ENCODE peak calls at places on chromosomes 16 and 17, in seven cellular contexts. One of them, this sample, is unnamed.

GRCh38 chr17:76544123-76544915 is 4.5 kb downstream of the PRCD start:
- DNase-seq in iris pigment epithelial cell: no peak
- DNase-seq in memory B cell: no peak
- DNase-seq in stimulated activated CD4-positive, alpha-beta T cell treated with anti-CD3 and anti-CD28 coated beads, Interleukin-15, amount 100 ng/mL, for 24 hours: no peak
- DNase-seq in BJ: no peak
- DNase-seq in HS-5: no peak
- DNase-seq in activated CD8-positive, alpha-beta memory T cell treated with anti-CD3 and anti-CD28 coated beads for 4 hours: no peak
- DNase-seq in this sample: no peak

GRCh38 chr16:77424841-77425604 is 9.8 kb downstream of the ADAMTS18 start:
- DNase-seq in iris pigment epithelial cell: no peak
- DNase-seq in stimulated activated CD4-positive, alpha-beta T cell treated with anti-CD3 and anti-CD28 coated beads, Interleukin-15, amount 100 ng/mL, for 24 hours: no peak
- DNase-seq in HS-5: no peak
- DNase-seq in BJ: no peak
- DNase-seq in memory B cell: no peak
- DNase-seq in activated CD8-positive, alpha-beta memory T cell treated with anti-CD3 and anti-CD28 coated beads for 4 hours: no peak
- DNase-seq in this sample: no peak

GRCh38 chr17:7528842-7529241 is 20.0 kb upstream of the TNFSF12 start:
- DNase-seq in iris pigment epithelial cell: no peak
- DNase-seq in BJ: no peak
- DNase-seq in memory B cell: no peak
- DNase-seq in activated CD8-positive, alpha-beta memory T cell treated with anti-CD3 and anti-CD28 coated beads for 4 hours: no peak
- DNase-seq in HS-5: no peak
- DNase-seq in stimulated activated CD4-positive, alpha-beta T cell treated with anti-CD3 and anti-CD28 coated beads, Interleukin-15, amount 100 ng/mL, for 24 hours: no peak
- DNase-seq in this sample: no peak

GRCh38 chr16:50644730-50645129 is 36.4 kb downstream of the SNX20 start:
- DNase-seq in HS-5: no peak
- DNase-seq in activated CD8-positive, alpha-beta memory T cell treated with anti-CD3 and anti-CD28 coated beads for 4 hours: no peak
- DNase-seq in BJ: no peak
- DNase-seq in memory B cell: no peak
- DNase-seq in stimulated activated CD4-positive, alpha-beta T cell treated with anti-CD3 and anti-CD28 coated beads, Interleukin-15, amount 100 ng/mL, for 24 hours: peak
- DNase-seq in iris pigment epithelial cell: peak
- DNase-seq in this sample: no peak

GRCh38 chr17:40922239-40922638 is 15.2 kb downstream of the KRT23 start:
- DNase-seq in HS-5: no peak
- DNase-seq in BJ: peak
- DNase-seq in activated CD8-positive, alpha-beta memory T cell treated with anti-CD3 and anti-CD28 coated beads for 4 hours: no peak
- DNase-seq in stimulated activated CD4-positive, alpha-beta T cell treated with anti-CD3 and anti-CD28 coated beads, Interleukin-15, amount 100 ng/mL, for 24 hours: no peak
- DNase-seq in memory B cell: no peak
- DNase-seq in iris pigment epithelial cell: peak
- DNase-seq in this sample: no peak

GRCh38 chr16:22353933-22354541 is 20.4 kb downstream of the CDR2 start:
- DNase-seq in activated CD8-positive, alpha-beta memory T cell treated with anti-CD3 and anti-CD28 coated beads for 4 hours: no peak
- DNase-seq in stimulated activated CD4-positive, alpha-beta T cell treated with anti-CD3 and anti-CD28 coated beads, Interleukin-15, amount 100 ng/mL, for 24 hours: no peak
- DNase-seq in iris pigment epithelial cell: no peak
- DNase-seq in HS-5: no peak
- DNase-seq in memory B cell: no peak
- DNase-seq in BJ: no peak
- DNase-seq in this sample: no peak

GRCh38 chr16:65446441-65446840 is 324.6 kb upstream of the CDH11 start:
- DNase-seq in activated CD8-positive, alpha-beta memory T cell treated with anti-CD3 and anti-CD28 coated beads for 4 hours: no peak
- DNase-seq in iris pigment epithelial cell: no peak
- DNase-seq in stimulated activated CD4-positive, alpha-beta T cell treated with anti-CD3 and anti-CD28 coated beads, Interleukin-15, amount 100 ng/mL, for 24 hours: no peak
- DNase-seq in BJ: no peak
- DNase-seq in memory B cell: no peak
- DNase-seq in HS-5: no peak
- DNase-seq in this sample: no peak

GRCh38 chr17:37382056-37382455 is 6.3 kb downstream of the C17orf78 start:
- DNase-seq in iris pigment epithelial cell: no peak
- DNase-seq in memory B cell: no peak
- DNase-seq in HS-5: no peak
- DNase-seq in BJ: no peak
- DNase-seq in activated CD8-positive, alpha-beta memory T cell treated with anti-CD3 and anti-CD28 coated beads for 4 hours: no peak
- DNase-seq in stimulated activated CD4-positive, alpha-beta T cell treated with anti-CD3 and anti-CD28 coated beads, Interleukin-15, amount 100 ng/mL, for 24 hours: no peak
- DNase-seq in this sample: no peak

GRCh38 chr16:4603624-4604170 is 11.0 kb downstream of the UBALD1 start:
- DNase-seq in activated CD8-positive, alpha-beta memory T cell treated with anti-CD3 and anti-CD28 coated beads for 4 hours: no peak
- DNase-seq in iris pigment epithelial cell: no peak
- DNase-seq in memory B cell: no peak
- DNase-seq in stimulated activated CD4-positive, alpha-beta T cell treated with anti-CD3 and anti-CD28 coated beads, Interleukin-15, amount 100 ng/mL, for 24 hours: no peak
- DNase-seq in HS-5: no peak
- DNase-seq in BJ: no peak
- DNase-seq in this sample: no peak